ENCODE peak calls at places on chromosomes 5 and 9, in seven cellular contexts. Z, L, F, K, P, C and O are unnamed samples.

GRCh38 chr5:101045689-101046088 is 142.6 kb upstream of the ST8SIA4 start:
- DNase-seq in P (no peak), L (no peak), K (peak), Z (no peak), C (no peak), F (no peak), O (peak)

GRCh38 chr5:37789991-37790390 is 49.9 kb downstream of the GDNF start:
- DNase-seq in F (no peak), L (no peak), P (no peak), Z (no peak), K (peak), C (no peak), O (peak)

GRCh38 chr5:166724284-166724683 is 1567.2 kb upstream of the WWC1 start:
- DNase-seq in P (no peak), Z (peak), F (no peak), L (no peak), K (no peak), C (no peak), O (no peak)

GRCh38 chr5:142364251-142365145 is 39.7 kb upstream of the SPRY4 start:
- DNase-seq in L (no peak), P (no peak), Z (peak), F (no peak), K (no peak), C (no peak), O (no peak)

GRCh38 chr9:88950341-88951141 is 40.7 kb upstream of the S1PR3 start:
- DNase-seq in L (no peak), K (peak), F (no peak), P (no peak), C (no peak), Z (no peak), O (peak)

GRCh38 chr5:66882592-66883227 is 286.5 kb downstream of the MAST4 start:
- DNase-seq in P (no peak), C (no peak), Z (no peak), L (no peak), F (no peak), K (peak), O (no peak)

GRCh38 chr5:2303391-2304100 is 420.8 kb upstream of the IRX4 start:
- DNase-seq in Z (no peak), C (no peak), F (no peak), P (peak), L (no peak), K (no peak), O (no peak)

GRCh38 chr9:6498982-6499381 is 86.0 kb downstream of the UHRF2 start:
- DNase-seq in P (no peak), C (no peak), K (peak), F (no peak), L (no peak), Z (no peak), O (peak)

GRCh38 chr5:124342027-124342471 is 404.4 kb downstream of the ZNF608 start:
- DNase-seq in F (no peak), Z (no peak), P (no peak), L (no peak), C (no peak), K (no peak), O (peak)

GRCh38 chr5:57407391-57407790 is 75.2 kb downstream of the ACTBL2 start:
- DNase-seq in P (no peak), Z (no peak), L (no peak), K (no peak), F (no peak), C (no peak), O (no peak)

GRCh38 chr9:134597957-134598883 is 43.4 kb upstream of the COL5A1 start:
- DNase-seq in L (no peak), P (peak), F (no peak), Z (no peak), K (no peak), C (no peak), O (no peak)

GRCh38 chr5:181192337-181193046 is 12.5 kb downstream of the TRIM7 start:
- DNase-seq in L (no peak), K (no peak), Z (no peak), P (no peak), C (no peak), F (no peak), O (no peak)

GRCh38 chr5:149957855-149958254 is 2.7 kb upstream of the SLC26A2 start:
- DNase-seq in K (peak), L (no peak), F (no peak), P (no peak), C (no peak), Z (no peak), O (no peak)

GRCh38 chr9:130899051-130899748 is 2.6 kb upstream of the QRFP start:
- DNase-seq in Z (no peak), K (no peak), C (no peak), L (no peak), P (no peak), F (no peak), O (no peak)